ENCODE peak calls at places on chromosomes 7 and 10, in eight cellular contexts. I, F, R, V, M, Z, G and O are unnamed samples.

GRCh38 chr10:7750222-7750621 is 37.6 kb downstream of the KIN start:
- DNase-seq in I (no peak), F (no peak), R (no peak), V (no peak), M (no peak), Z (no peak), G (no peak), O (no peak)

GRCh38 chr10:80281292-80281691 is 8.2 kb downstream of the MAT1A start:
- DNase-seq in I (no peak), F (no peak), R (no peak), V (no peak), M (no peak), Z (no peak), G (no peak), O (no peak)

GRCh38 chr7:84838857-84839256 is 348.0 kb downstream of the SEMA3D start:
- DNase-seq in I (no peak), F (no peak), R (no peak), V (no peak), M (no peak), Z (no peak), G (no peak), O (no peak)

GRCh38 chr7:85719981-85720963 is 533.4 kb upstream of the SEMA3D start:
- DNase-seq in I (no peak), F (no peak), R (peak; percentile 81), V (peak; percentile 83), M (no peak), Z (no peak), G (no peak), O (no peak)

GRCh38 chr10:43198682-43199005 is 60.4 kb downstream of the CSGALNACT2 start:
- DNase-seq in I (peak; percentile 1), F (no peak), R (no peak), V (no peak), M (peak; percentile 7), Z (no peak), G (peak; percentile 3), O (no peak)

GRCh38 chr7:70698219-70698832 is 433.6 kb upstream of the GALNT17 start:
- DNase-seq in I (peak; percentile 45), F (no peak), R (no peak), V (peak; percentile 76), M (peak; percentile 63), Z (no peak), G (no peak), O (no peak)

GRCh38 chr7:6293202-6293601 is 20.8 kb upstream of the CYTH3 start:
- DNase-seq in I (no peak), F (no peak), R (peak; percentile 57), V (no peak), M (no peak), Z (no peak), G (no peak), O (no peak)

GRCh38 chr10:98460837-98461499 is 14.2 kb upstream of the HPS1 start:
- DNase-seq in I (peak; percentile 55), F (peak; percentile 57), R (no peak), V (peak; percentile 92), M (no peak), Z (no peak), G (peak; percentile 56), O (peak; percentile 75)

GRCh38 chr7:105389090-105389650 is 449 bp upstream of the SRPK2 start:
- DNase-seq in I (peak; percentile 46), F (no peak), R (peak; percentile 28), V (peak; percentile 49), M (no peak), Z (peak; percentile 34), G (peak; percentile 39), O (no peak)

GRCh38 chr7:64180989-64181388 is 26.0 kb upstream of the ZNF735 start:
- DNase-seq in I (no peak), F (no peak), R (no peak), V (peak; percentile 12), M (no peak), Z (no peak), G (no peak), O (no peak)

GRCh38 chr7:24939406-24939805 is 40.6 kb downstream of the OSBPL3 start:
- DNase-seq in I (no peak), F (no peak), R (no peak), V (no peak), M (no peak), Z (no peak), G (no peak), O (no peak)

GRCh38 chr10:43943825-43944360 is 295.2 kb upstream of the ZNF32 start:
- DNase-seq in I (no peak), F (no peak), R (no peak), V (no peak), M (no peak), Z (no peak), G (no peak), O (no peak)

GRCh38 chr10:22550732-22551131 is 163.6 kb downstream of the PIP4K2A start:
- DNase-seq in I (peak; percentile 29), F (peak; percentile 54), R (no peak), V (peak; percentile 31), M (peak; percentile 37), Z (no peak), G (peak; percentile 29), O (no peak)

GRCh38 chr7:34385385-34385784 is 272.6 kb upstream of the NPSR1 start:
- DNase-seq in I (no peak), F (no peak), R (no peak), V (no peak), M (no peak), Z (no peak), G (no peak), O (no peak)

GRCh38 chr10:12703813-12704212 is 297.7 kb downstream of the CCDC3 start:
- DNase-seq in I (no peak), F (no peak), R (no peak), V (peak; percentile 84), M (no peak), Z (no peak), G (no peak), O (peak; percentile 53)

GRCh38 chr7:157809154-157809862 is 472.5 kb downstream of the DNAJB6 start:
- DNase-seq in I (no peak), F (no peak), R (no peak), V (no peak), M (no peak), Z (no peak), G (no peak), O (no peak)

GRCh38 chr10:3330687-3331086 is 158.1 kb upstream of the PITRM1 start:
- DNase-seq in I (no peak), F (no peak), R (peak; percentile 32), V (peak; percentile 87), M (no peak), Z (no peak), G (no peak), O (no peak)

DNA sequence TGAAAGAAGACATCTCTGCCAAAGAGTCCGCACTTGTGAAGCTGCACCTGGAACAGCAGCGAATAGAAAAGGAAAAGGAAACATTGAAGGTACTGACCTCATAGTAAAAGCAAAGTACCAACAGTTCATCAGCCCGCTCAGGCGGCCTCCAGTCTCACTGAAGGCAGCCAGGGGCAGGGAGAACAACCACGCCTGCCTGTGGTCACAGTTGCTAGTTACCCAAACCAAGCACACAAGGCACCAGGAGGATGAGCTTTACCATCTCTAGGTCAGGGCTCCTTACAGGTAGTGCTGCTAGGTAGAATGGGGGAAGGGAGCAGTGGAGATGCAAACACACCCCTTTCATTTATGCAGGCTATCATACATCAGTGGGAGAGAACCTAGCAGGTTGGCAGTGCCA is 39.8 kb downstream of the CFAP58 start:
- DNase-seq in I (no peak), F (no peak), R (no peak), V (no peak), M (no peak), Z (no peak), G (no peak), O (no peak)
- TF ChIP-seq CTCF in I (no peak), F (no peak), R (no peak), V (no peak), M (no peak), Z (no peak), G (no peak), O (no peak)

GRCh38 chr10:95389982-95390381 is 99.2 kb upstream of the PDLIM1 start:
- DNase-seq in I (no peak), F (no peak), R (no peak), V (no peak), M (no peak), Z (no peak), G (no peak), O (no peak)
- TF ChIP-seq CTCF in I (no peak), F (no peak), R (no peak), V (no peak), M (no peak), Z (no peak), G (no peak), O (no peak)

GRCh38 chr10:75653761-75654160 is 222.3 kb downstream of the LRMDA start:
- DNase-seq in I (no peak), F (no peak), R (no peak), V (no peak), M (no peak), Z (no peak), G (no peak), O (no peak)

GRCh38 chr10:75650648-75651047 is 219.2 kb downstream of the LRMDA start:
- DNase-seq in I (no peak), F (no peak), R (no peak), V (no peak), M (no peak), Z (no peak), G (no peak), O (no peak)

GRCh38 chr10:75648854-75649253 is 217.4 kb downstream of the LRMDA start:
- DNase-seq in I (no peak), F (no peak), R (no peak), V (no peak), M (no peak), Z (no peak), G (no peak), O (no peak)

GRCh38 chr10:75652136-75652535 is 220.7 kb downstream of the LRMDA start:
- DNase-seq in I (no peak), F (no peak), R (no peak), V (no peak), M (no peak), Z (no peak), G (no peak), O (no peak)

DNA sequence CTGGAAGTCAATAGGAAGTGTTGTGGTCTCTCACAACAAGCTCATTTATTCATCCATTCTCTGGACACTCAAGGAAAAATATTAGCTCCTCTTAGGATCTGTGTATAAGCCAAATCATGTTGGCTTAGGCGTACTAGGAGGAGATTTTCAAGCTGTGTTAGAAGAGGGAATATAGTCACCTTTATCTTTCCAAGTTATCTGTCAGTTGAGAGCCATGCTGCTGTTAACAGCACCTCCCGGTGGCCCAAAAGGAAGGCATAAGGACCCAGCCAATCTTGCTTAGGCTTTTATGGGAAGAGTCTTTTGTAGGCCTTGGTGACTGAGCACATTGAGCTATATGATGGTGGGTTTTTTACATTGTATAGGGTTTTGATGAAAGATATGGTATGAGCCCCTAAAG is 220.0 kb downstream of the LRMDA start:
- DNase-seq in I (no peak), F (no peak), R (no peak), V (peak; percentile 38), M (no peak), Z (no peak), G (no peak), O (no peak)
- TF ChIP-seq CTCF in I (no peak), F (no peak), R (no peak), V (peak; percentile 39), M (peak; percentile 12), Z (no peak), G (no peak), O (peak; percentile 14)

DNA sequence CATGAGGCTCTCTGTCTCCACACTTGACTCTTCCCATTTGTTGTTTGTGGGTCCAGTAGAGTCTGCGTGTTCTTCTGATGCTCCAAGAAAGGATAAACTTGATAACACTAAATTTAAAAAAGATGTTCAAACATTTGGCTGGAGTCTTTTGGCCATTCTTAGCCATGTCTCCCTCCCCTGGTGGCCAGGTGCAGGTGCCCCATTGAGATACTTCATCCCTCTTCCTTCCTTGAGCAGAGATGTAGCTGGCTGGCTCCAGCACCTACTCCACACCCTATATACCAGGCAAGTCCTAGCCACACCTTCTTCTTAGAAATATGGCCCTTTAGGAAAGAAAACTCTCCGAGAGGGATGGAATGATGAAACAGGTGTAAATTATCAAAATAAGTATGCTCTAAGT is 103.2 kb upstream of the GJD4 start:
- DNase-seq in I (no peak), F (no peak), R (no peak), V (no peak), M (no peak), Z (no peak), G (no peak), O (no peak)
- TF ChIP-seq CTCF in I (no peak), F (no peak), R (no peak), V (no peak), M (no peak), Z (no peak), G (no peak), O (peak; percentile 16)